ENCODE peak calls at places on chromosome 20, in eight cellular contexts. One of them, this sample, is unnamed.

GRCh38 chr20:21514553-21515251 is 838 bp upstream of the NKX2-2 start:
- DNase-seq in GM13976: peak
- DNase-seq in fibroblast of mammary gland: no peak
- DNase-seq in HFFc6: no peak
- DNase-seq in H9: peak
- DNase-seq in pancreas: no peak
- DNase-seq in OCI-LY7: no peak
- DNase-seq in MM.1S: no peak
- DNase-seq in this sample: no peak

GRCh38 chr20:50565874-50566273 is 55.7 kb downstream of the PTPN1 start:
- DNase-seq in pancreas: no peak
- DNase-seq in GM13976: no peak
- DNase-seq in H9: no peak
- DNase-seq in OCI-LY7: no peak
- DNase-seq in fibroblast of mammary gland: no peak
- DNase-seq in MM.1S: no peak
- DNase-seq in HFFc6: no peak
- DNase-seq in this sample: no peak

GRCh38 chr20:42846784-42847490 is 342.8 kb downstream of the PTPRT start:
- DNase-seq in MM.1S: no peak
- DNase-seq in H9: no peak
- DNase-seq in GM13976: no peak
- DNase-seq in fibroblast of mammary gland: no peak
- DNase-seq in OCI-LY7: no peak
- DNase-seq in pancreas: no peak
- DNase-seq in HFFc6: no peak
- DNase-seq in this sample: no peak

GRCh38 chr20:4633379-4633778 is 88.3 kb upstream of the PRND start:
- DNase-seq in pancreas: no peak
- DNase-seq in OCI-LY7: no peak
- DNase-seq in HFFc6: no peak
- DNase-seq in fibroblast of mammary gland: peak
- DNase-seq in GM13976: no peak
- DNase-seq in H9: no peak
- DNase-seq in MM.1S: no peak
- DNase-seq in this sample: no peak

GRCh38 chr20:44187763-44188709 is 1.0 kb upstream of the JPH2 start:
- DNase-seq in MM.1S: no peak
- DNase-seq in OCI-LY7: peak
- DNase-seq in H9: no peak
- DNase-seq in GM13976: no peak
- DNase-seq in pancreas: no peak
- DNase-seq in fibroblast of mammary gland: no peak
- DNase-seq in HFFc6: peak
- DNase-seq in this sample: peak

GRCh38 chr20:20743511-20744169 is 31.2 kb upstream of the RALGAPA2 start:
- DNase-seq in MM.1S: no peak
- DNase-seq in OCI-LY7: no peak
- DNase-seq in HFFc6: no peak
- DNase-seq in pancreas: no peak
- DNase-seq in H9: peak
- DNase-seq in GM13976: no peak
- DNase-seq in fibroblast of mammary gland: peak
- DNase-seq in this sample: peak

GRCh38 chr20:39107741-39108140 is 145.6 kb downstream of the DHX35 start:
- DNase-seq in OCI-LY7: no peak
- DNase-seq in GM13976: no peak
- DNase-seq in H9: no peak
- DNase-seq in pancreas: no peak
- DNase-seq in MM.1S: no peak
- DNase-seq in fibroblast of mammary gland: no peak
- DNase-seq in HFFc6: peak
- DNase-seq in this sample: no peak

GRCh38 chr20:37319120-37319717 is 26.7 kb upstream of the SRC start:
- DNase-seq in pancreas: no peak
- DNase-seq in GM13976: no peak
- DNase-seq in H9: no peak
- DNase-seq in MM.1S: no peak
- DNase-seq in fibroblast of mammary gland: no peak
- DNase-seq in OCI-LY7: no peak
- DNase-seq in HFFc6: peak
- DNase-seq in this sample: no peak

GRCh38 chr20:3119044-3119443 is 34.5 kb upstream of the AVP start:
- DNase-seq in GM13976: no peak
- DNase-seq in OCI-LY7: no peak
- DNase-seq in MM.1S: no peak
- DNase-seq in HFFc6: no peak
- DNase-seq in fibroblast of mammary gland: no peak
- DNase-seq in pancreas: no peak
- DNase-seq in H9: no peak
- DNase-seq in this sample: no peak

GRCh38 chr20:54397292-54398155 is 77.9 kb upstream of the DOK5 start:
- DNase-seq in H9: no peak
- DNase-seq in pancreas: no peak
- DNase-seq in GM13976: no peak
- DNase-seq in HFFc6: no peak
- DNase-seq in MM.1S: peak
- DNase-seq in fibroblast of mammary gland: no peak
- DNase-seq in OCI-LY7: no peak
- DNase-seq in this sample: no peak

DNA sequence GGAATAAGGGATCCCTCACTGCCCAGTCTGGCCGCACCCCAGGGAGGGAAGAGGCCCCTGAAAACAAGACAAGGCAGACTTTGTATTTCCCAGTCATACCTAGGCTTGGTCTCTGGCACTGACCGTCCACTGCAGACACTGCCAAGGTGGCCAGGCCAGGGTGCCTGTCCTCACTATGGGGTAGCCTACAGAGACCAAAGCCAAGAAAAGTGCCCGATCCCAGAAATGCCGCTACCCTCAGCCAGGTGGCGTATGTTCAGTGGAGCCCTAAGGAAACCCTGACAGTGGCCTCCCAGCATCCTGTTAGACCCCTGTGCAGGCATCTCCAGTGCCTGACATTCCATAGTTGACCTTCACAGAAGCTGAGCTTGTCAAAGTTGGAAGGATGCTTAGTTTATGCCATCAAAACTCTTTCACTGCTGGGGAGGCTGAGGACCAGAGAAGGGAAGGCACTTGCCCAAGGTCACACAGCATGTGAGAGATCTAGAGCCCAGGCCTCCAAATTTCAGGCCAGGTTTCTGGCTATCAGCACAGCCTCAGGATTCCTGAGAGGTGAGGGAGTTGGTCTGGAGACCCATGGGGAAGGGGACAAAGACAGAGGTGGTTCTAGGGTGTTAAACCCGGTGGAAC is 2.5 kb downstream of the SCRT2 start:
- DNase-seq in H9: no peak
- DNase-seq in GM13976: no peak
- DNase-seq in pancreas: no peak
- DNase-seq in MM.1S: no peak
- DNase-seq in HFFc6: no peak
- DNase-seq in fibroblast of mammary gland: no peak
- DNase-seq in OCI-LY7: peak
- DNase-seq in this sample: no peak
- TF ChIP-seq CTCF in H9: peak
- TF ChIP-seq CTCF in GM13976: no peak
- TF ChIP-seq CTCF in pancreas: no peak
- TF ChIP-seq CTCF in MM.1S: peak
- TF ChIP-seq CTCF in HFFc6: peak
- TF ChIP-seq CTCF in fibroblast of mammary gland: no peak
- TF ChIP-seq CTCF in OCI-LY7: peak
- TF ChIP-seq CTCF in this sample: no peak

GRCh38 chr20:31515072-31515774 is 981 bp downstream of the HM13 start:
- DNase-seq in MM.1S: no peak
- DNase-seq in fibroblast of mammary gland: no peak
- DNase-seq in OCI-LY7: no peak
- DNase-seq in HFFc6: no peak
- DNase-seq in pancreas: no peak
- DNase-seq in H9: no peak
- DNase-seq in GM13976: no peak
- DNase-seq in this sample: no peak

GRCh38 chr20:31516651-31517050 is 2.4 kb downstream of the HM13 start:
- DNase-seq in fibroblast of mammary gland: no peak
- DNase-seq in pancreas: no peak
- DNase-seq in H9: no peak
- DNase-seq in HFFc6: no peak
- DNase-seq in GM13976: no peak
- DNase-seq in OCI-LY7: no peak
- DNase-seq in MM.1S: peak
- DNase-seq in this sample: no peak

GRCh38 chr20:31516166-31516565 is 1.9 kb downstream of the HM13 start:
- DNase-seq in MM.1S: no peak
- DNase-seq in HFFc6: no peak
- DNase-seq in GM13976: no peak
- DNase-seq in OCI-LY7: no peak
- DNase-seq in fibroblast of mammary gland: no peak
- DNase-seq in H9: no peak
- DNase-seq in pancreas: no peak
- DNase-seq in this sample: no peak

GRCh38 chr20:31515775-31516107 is 1.5 kb downstream of the HM13 start:
- DNase-seq in HFFc6: no peak
- DNase-seq in OCI-LY7: peak
- DNase-seq in MM.1S: peak
- DNase-seq in GM13976: no peak
- DNase-seq in fibroblast of mammary gland: no peak
- DNase-seq in H9: no peak
- DNase-seq in pancreas: no peak
- DNase-seq in this sample: no peak

DNA sequence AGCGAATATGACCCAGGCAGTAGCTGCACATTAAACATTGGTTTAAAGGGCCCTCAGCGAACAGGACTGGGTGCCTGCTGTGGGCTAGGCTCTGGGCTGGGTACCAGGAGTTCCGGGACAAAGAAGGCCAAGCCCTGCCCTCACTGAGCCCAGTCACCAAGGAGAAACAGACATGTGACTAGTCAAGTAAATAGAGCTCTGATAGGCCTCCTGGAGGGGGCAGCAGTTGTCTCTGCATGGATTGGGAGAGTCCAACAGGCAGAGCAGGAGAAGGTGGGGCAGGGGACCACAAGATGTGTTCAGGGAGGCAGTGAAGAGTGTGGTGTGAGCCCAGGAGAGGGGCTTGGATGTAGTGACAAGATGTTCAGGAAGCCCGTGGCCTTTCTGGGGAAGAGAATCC is 3.1 kb downstream of the HM13 start:
- DNase-seq in HFFc6: peak
- DNase-seq in OCI-LY7: no peak
- DNase-seq in fibroblast of mammary gland: peak
- DNase-seq in pancreas: peak
- DNase-seq in H9: peak
- DNase-seq in MM.1S: no peak
- DNase-seq in GM13976: no peak
- DNase-seq in this sample: peak
- TF ChIP-seq CTCF in HFFc6: peak
- TF ChIP-seq CTCF in OCI-LY7: peak
- TF ChIP-seq CTCF in fibroblast of mammary gland: peak
- TF ChIP-seq CTCF in pancreas: no peak
- TF ChIP-seq CTCF in H9: peak
- TF ChIP-seq CTCF in MM.1S: no peak
- TF ChIP-seq CTCF in GM13976: no peak
- TF ChIP-seq CTCF in this sample: no peak

GRCh38 chr20:62631336-62632317 is 10.7 kb upstream of the SLCO4A1 start:
- DNase-seq in GM13976: no peak
- DNase-seq in fibroblast of mammary gland: no peak
- DNase-seq in MM.1S: no peak
- DNase-seq in H9: no peak
- DNase-seq in HFFc6: no peak
- DNase-seq in OCI-LY7: no peak
- DNase-seq in pancreas: no peak
- DNase-seq in this sample: no peak

GRCh38 chr20:62625921-62626547 is 16.3 kb upstream of the SLCO4A1 start:
- DNase-seq in pancreas: no peak
- DNase-seq in HFFc6: no peak
- DNase-seq in OCI-LY7: no peak
- DNase-seq in H9: no peak
- DNase-seq in fibroblast of mammary gland: no peak
- DNase-seq in GM13976: no peak
- DNase-seq in MM.1S: no peak
- DNase-seq in this sample: no peak

GRCh38 chr20:62627901-62628612 is 14.2 kb upstream of the SLCO4A1 start:
- DNase-seq in GM13976: peak
- DNase-seq in pancreas: no peak
- DNase-seq in MM.1S: no peak
- DNase-seq in OCI-LY7: peak
- DNase-seq in H9: no peak
- DNase-seq in HFFc6: peak
- DNase-seq in fibroblast of mammary gland: peak
- DNase-seq in this sample: no peak

GRCh38 chr20:62629864-62630470 is 12.3 kb upstream of the SLCO4A1 start:
- DNase-seq in H9: no peak
- DNase-seq in pancreas: no peak
- DNase-seq in fibroblast of mammary gland: no peak
- DNase-seq in GM13976: no peak
- DNase-seq in MM.1S: no peak
- DNase-seq in OCI-LY7: no peak
- DNase-seq in HFFc6: no peak
- DNase-seq in this sample: no peak

GRCh38 chr20:62628691-62629090 is 13.6 kb upstream of the SLCO4A1 start:
- DNase-seq in HFFc6: peak
- DNase-seq in MM.1S: no peak
- DNase-seq in fibroblast of mammary gland: no peak
- DNase-seq in GM13976: no peak
- DNase-seq in pancreas: no peak
- DNase-seq in OCI-LY7: no peak
- DNase-seq in H9: no peak
- DNase-seq in this sample: no peak
- TF ChIP-seq CTCF in HFFc6: no peak
- TF ChIP-seq CTCF in MM.1S: no peak
- TF ChIP-seq CTCF in fibroblast of mammary gland: no peak
- TF ChIP-seq CTCF in GM13976: no peak
- TF ChIP-seq CTCF in pancreas: no peak
- TF ChIP-seq CTCF in OCI-LY7: no peak
- TF ChIP-seq CTCF in H9: no peak
- TF ChIP-seq CTCF in this sample: no peak

DNA sequence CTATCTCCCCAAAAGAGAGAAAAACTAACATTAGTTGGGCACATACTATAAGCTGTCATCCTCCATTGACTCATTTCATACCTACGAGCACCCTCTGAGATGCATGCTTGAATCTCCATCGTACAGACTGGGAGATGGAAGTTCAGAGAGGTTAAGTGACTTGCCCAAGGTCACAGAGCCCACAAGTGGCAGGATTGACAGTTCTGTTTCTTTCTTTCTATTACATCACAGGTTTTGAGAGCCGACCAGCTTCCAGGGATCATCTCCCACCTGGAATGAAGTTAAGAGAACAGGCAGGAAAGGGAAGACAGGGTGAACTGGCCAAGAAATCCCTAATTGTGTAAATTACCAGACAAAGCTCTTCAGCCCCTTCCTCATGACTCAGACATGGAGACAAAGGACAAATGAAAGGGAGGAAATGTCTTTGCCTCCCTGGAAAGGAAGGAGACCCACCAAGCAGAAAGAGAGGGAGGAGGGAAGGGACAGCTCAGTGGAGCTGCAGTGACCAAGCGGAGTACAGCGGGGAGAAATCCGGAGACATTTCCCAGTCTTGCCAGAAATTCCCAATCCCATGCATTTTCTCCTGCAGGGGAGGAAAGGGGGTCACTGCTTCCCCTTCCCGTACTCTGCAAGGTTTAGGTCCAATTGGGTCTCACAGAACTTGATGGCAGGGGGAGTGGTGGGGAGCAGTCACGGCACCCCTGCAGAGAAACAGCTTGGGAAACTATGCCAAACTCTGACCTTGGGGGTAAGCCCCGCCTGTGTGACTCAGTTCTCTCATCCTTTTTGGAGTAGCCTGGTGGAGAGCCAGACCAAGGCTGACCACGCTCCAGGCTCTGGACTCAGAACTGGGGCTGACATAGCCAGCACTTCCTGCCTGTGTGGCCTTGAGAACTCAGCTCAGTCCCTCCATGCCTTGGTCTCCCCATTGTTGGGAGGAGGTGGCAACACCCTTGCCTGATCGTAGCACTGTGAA is 154.2 kb downstream of the ANKRD60 start:
- DNase-seq in pancreas: no peak
- DNase-seq in OCI-LY7: no peak
- DNase-seq in H9: no peak
- DNase-seq in fibroblast of mammary gland: peak
- DNase-seq in GM13976: no peak
- DNase-seq in MM.1S: no peak
- DNase-seq in HFFc6: peak
- DNase-seq in this sample: peak
- TF ChIP-seq CTCF in pancreas: no peak
- TF ChIP-seq CTCF in OCI-LY7: no peak
- TF ChIP-seq CTCF in H9: no peak
- TF ChIP-seq CTCF in fibroblast of mammary gland: no peak
- TF ChIP-seq CTCF in GM13976: no peak
- TF ChIP-seq CTCF in MM.1S: no peak
- TF ChIP-seq CTCF in HFFc6: no peak
- TF ChIP-seq CTCF in this sample: no peak

This sample was measured in tibial artery.